ENCODE peak calls at places on chromosome 9, in seven cellular contexts. A is progenitor cell of endocrine pancreas, H is pancreas, C is HFFc6, S is upper lobe of right lung, J is tibial nerve, Q is body of pancreas. M is an unnamed sample.

GRCh38 chr9:34659592-34660253 is 2.7 kb downstream of the CCL27 start:
- DNase-seq in A (no peak), H (no peak), C (no peak), S (no peak), J (no peak), Q (peak), M (no peak)

GRCh38 chr9:96136992-96137665 is 164.8 kb downstream of the HSD17B3 start:
- DNase-seq in A (no peak), H (no peak), C (peak), S (no peak), J (peak), Q (peak), M (no peak)

GRCh38 chr9:16884952-16885513 is 14.6 kb upstream of the BNC2 start:
- DNase-seq in A (no peak), H (no peak), C (peak), S (no peak), J (no peak), Q (peak), M (no peak)

GRCh38 chr9:127035948-127036347 is 86.5 kb downstream of the ANGPTL2 start:
- DNase-seq in A (no peak), H (no peak), C (no peak), S (no peak), J (peak), Q (peak), M (no peak)

GRCh38 chr9:78133751-78134150 is 102.1 kb upstream of the CEP78 start:
- DNase-seq in A (no peak), H (no peak), C (no peak), S (no peak), J (no peak), Q (no peak), M (no peak)

GRCh38 chr9:92100237-92100911 is 14.8 kb downstream of the SPTLC1 start:
- DNase-seq in A (no peak), H (no peak), C (peak), S (no peak), J (no peak), Q (no peak), M (no peak)

GRCh38 chr9:93071464-93071863 is 13.0 kb downstream of the SUSD3 start:
- DNase-seq in A (no peak), H (no peak), C (peak), S (no peak), J (no peak), Q (no peak), M (no peak)

GRCh38 chr9:80146466-80146865 is 574.7 kb downstream of the TLE4 start:
- DNase-seq in A (no peak), H (no peak), C (no peak), S (no peak), J (no peak), Q (no peak), M (no peak)

GRCh38 chr9:113564804-113565237 is 101.3 kb downstream of the RGS3 start:
- DNase-seq in A (no peak), H (peak), C (peak), S (peak), J (no peak), Q (peak), M (no peak)

GRCh38 chr9:69157751-69158466 is 16.2 kb upstream of the TJP2 start:
- DNase-seq in A (no peak), H (no peak), C (peak), S (no peak), J (no peak), Q (no peak), M (no peak)

GRCh38 chr9:128390150-128390812 is 19.1 kb downstream of the URM1 start:
- DNase-seq in A (no peak), H (no peak), C (no peak), S (no peak), J (no peak), Q (no peak), M (no peak)

GRCh38 chr9:34559616-34560546 is 29.6 kb downstream of the CNTFR start:
- DNase-seq in A (no peak), H (no peak), C (peak), S (no peak), J (no peak), Q (peak), M (no peak)

GRCh38 chr9:13993482-13994267 is 320.3 kb downstream of the NFIB start:
- DNase-seq in A (no peak), H (no peak), C (no peak), S (no peak), J (no peak), Q (no peak), M (no peak)

GRCh38 chr9:13988944-13989343 is 325.0 kb downstream of the NFIB start:
- DNase-seq in A (no peak), H (no peak), C (no peak), S (no peak), J (no peak), Q (no peak), M (no peak)

GRCh38 chr9:13990994-13991393 is 322.9 kb downstream of the NFIB start:
- DNase-seq in A (no peak), H (no peak), C (no peak), S (no peak), J (no peak), Q (no peak), M (no peak)

GRCh38 chr9:13990336-13990735 is 323.6 kb downstream of the NFIB start:
- DNase-seq in A (no peak), H (no peak), C (no peak), S (no peak), J (no peak), Q (no peak), M (no peak)

GRCh38 chr9:13992136-13992798 is 321.7 kb downstream of the NFIB start:
- DNase-seq in A (no peak), H (no peak), C (no peak), S (no peak), J (no peak), Q (no peak), M (no peak)
- TF ChIP-seq CTCF in A (no peak), H (no peak), C (no peak), S (no peak), J (no peak), Q (no peak), M (no peak)

GRCh38 chr9:115882911-115883310 is 270.7 kb upstream of the PAPPA start:
- DNase-seq in A (no peak), H (no peak), C (peak), S (no peak), J (no peak), Q (no peak), M (no peak)

GRCh38 chr9:115879451-115879850 is 274.1 kb upstream of the PAPPA start:
- DNase-seq in A (no peak), H (no peak), C (no peak), S (no peak), J (no peak), Q (no peak), M (no peak)

GRCh38 chr9:115884846-115885245 is 268.7 kb upstream of the PAPPA start:
- DNase-seq in A (no peak), H (no peak), C (no peak), S (no peak), J (no peak), Q (no peak), M (no peak)

GRCh38 chr9:115880221-115880620 is 273.4 kb upstream of the PAPPA start:
- DNase-seq in A (no peak), H (no peak), C (no peak), S (no peak), J (no peak), Q (no peak), M (no peak)

GRCh38 chr9:115883467-115884329 is 269.9 kb upstream of the PAPPA start:
- DNase-seq in A (peak), H (peak), C (peak), S (no peak), J (no peak), Q (peak), M (no peak)
- TF ChIP-seq CTCF in A (peak), H (peak), C (peak), S (peak), J (peak), Q (peak), M (no peak)

GRCh38 chr9:74245871-74246552 is 251.1 kb upstream of the RORB start:
- DNase-seq in A (no peak), H (no peak), C (no peak), S (no peak), J (no peak), Q (no peak), M (no peak)
- TF ChIP-seq CTCF in A (no peak), H (no peak), C (no peak), S (no peak), J (no peak), Q (no peak), M (no peak)

DNA sequence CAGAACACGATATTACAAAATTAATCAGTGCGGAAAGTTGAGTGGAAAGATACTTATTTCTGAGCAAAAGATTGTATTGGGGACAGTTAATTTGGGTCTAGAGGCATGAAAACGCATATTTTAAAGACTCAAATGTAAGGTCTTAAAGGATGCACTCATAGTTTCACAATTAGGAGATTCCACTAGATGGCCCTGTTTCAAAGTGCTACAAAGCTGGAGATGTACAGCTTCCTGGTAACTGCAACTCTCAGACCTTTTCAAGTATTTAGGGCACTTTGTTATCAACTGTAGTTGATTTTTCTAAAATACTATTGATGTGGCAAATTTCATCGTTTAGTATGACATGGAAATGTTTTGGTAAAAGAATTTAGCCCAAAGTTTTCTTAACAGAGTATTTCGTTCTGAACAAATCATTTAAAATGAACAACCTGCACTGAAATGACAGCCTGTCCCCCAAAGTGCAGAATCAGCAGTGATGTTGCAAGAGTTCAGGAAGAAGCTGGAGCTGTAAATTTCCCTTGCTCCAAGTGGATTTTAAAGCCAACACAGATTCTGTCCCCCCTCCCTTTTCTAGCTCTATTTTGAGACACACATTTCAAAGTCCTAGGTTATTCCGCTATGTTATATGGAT is 16.2 kb upstream of the NDUFB6 start:
- DNase-seq in A (no peak), H (no peak), C (peak), S (no peak), J (no peak), Q (no peak), M (no peak)
- TF ChIP-seq CTCF in A (peak), H (peak), C (peak), S (peak), J (peak), Q (no peak), M (no peak)

DNA sequence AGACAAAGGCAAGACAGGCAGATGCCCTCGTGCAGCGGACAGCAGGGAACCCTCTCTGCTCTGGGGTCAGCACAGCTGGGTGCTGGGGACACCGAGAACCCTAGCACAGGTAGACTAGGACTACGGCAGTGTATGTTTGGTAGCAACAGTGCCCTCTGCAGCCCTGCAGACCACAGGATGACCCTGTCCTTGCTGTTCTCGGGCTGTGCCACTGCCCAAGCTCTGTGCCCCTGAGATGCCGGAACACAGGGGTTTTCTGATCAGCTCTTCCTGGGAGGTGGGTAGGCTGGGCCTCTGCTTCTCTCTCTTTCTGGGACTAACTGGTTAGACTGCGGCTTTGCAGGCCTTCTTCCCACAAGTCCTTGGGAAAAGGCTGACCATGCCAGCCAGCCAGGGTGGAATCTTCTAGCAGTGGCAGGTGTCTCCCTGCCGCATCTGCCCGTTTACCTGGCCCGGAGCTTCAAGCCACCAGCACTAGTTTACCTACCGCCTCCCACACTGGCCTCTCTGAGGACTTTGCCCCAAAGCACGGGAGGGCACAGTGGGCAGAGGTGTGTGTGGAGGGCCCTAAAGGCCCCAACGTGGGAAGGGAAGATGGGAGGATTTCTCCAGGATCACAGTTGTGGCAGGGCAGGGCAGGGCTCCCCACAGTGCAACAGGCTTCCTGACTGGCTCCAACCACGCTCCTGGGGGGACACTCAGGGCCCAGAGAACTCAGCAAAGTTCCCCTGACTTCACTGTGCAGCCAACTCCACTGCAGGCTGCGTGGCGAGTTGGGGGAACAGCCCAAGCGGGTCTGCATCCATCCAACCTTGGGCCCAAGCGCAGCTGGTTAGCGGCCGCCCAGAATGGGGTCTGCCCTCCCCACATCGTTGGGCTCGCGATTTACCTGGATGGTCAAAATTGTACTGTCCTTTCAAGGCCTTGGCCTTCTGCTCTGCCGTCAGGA is 1.2 kb downstream of the UCK1 start:
- DNase-seq in A (no peak), H (no peak), C (no peak), S (no peak), J (no peak), Q (no peak), M (no peak)
- TF ChIP-seq CTCF in A (no peak), H (no peak), C (no peak), S (no peak), J (no peak), Q (no peak), M (no peak)

GRCh38 chr9:22240619-22241018 is 206.0 kb upstream of the DMRTA1 start:
- DNase-seq in A (no peak), H (no peak), C (peak), S (no peak), J (no peak), Q (no peak), M (no peak)

GRCh38 chr9:22237497-22238363 is 208.9 kb upstream of the DMRTA1 start:
- DNase-seq in A (no peak), H (no peak), C (peak), S (no peak), J (no peak), Q (no peak), M (no peak)

GRCh38 chr9:22241611-22242010 is 205.0 kb upstream of the DMRTA1 start:
- DNase-seq in A (no peak), H (no peak), C (no peak), S (no peak), J (no peak), Q (no peak), M (no peak)

GRCh38 chr9:22241024-22241423 is 205.6 kb upstream of the DMRTA1 start:
- DNase-seq in A (no peak), H (no peak), C (no peak), S (no peak), J (no peak), Q (no peak), M (no peak)

DNA sequence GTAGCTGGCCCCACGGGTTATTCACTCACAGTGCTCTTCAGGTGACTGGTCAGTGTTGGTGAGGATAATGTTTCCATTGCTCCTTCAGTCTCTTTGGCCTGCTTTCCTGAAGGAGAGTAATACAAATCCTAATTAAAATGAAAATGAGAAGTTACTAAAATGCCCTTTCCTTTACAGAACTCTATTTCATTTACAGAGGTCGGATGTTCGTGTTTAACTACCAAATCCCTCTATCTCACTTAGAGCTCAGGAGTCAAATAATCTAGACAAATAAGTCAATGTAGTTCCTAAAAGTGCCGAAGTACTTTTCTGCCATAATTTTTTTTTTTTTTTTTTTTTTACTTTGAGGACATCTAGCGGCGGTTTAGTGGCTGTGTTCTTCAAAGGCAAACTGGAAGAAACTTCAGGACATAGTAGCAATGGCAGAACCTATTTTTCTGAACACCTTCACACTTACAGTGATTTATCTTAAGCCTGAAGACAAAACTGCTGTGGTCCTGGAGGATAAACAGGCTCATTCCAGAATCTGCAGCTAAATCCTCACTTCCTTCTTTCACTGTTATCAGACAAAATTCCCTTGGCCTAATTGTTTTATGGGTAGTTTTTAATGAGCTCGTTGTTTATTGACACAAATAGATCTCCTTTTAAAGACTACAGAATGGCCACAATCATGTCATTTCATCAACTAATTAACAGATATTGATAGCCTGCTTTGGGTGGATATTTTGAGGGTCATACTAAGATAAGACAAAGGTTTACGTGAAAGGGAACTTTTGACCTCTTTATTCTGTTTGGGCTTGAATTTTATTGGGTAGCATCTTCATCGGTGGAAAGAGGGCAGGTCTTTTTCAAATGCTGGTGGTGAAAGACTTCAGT is 207.6 kb upstream of the DMRTA1 start:
- DNase-seq in A (no peak), H (no peak), C (peak), S (no peak), J (no peak), Q (no peak), M (no peak)
- TF ChIP-seq CTCF in A (peak), H (peak), C (peak), S (peak), J (peak), Q (peak), M (no peak)

DNA sequence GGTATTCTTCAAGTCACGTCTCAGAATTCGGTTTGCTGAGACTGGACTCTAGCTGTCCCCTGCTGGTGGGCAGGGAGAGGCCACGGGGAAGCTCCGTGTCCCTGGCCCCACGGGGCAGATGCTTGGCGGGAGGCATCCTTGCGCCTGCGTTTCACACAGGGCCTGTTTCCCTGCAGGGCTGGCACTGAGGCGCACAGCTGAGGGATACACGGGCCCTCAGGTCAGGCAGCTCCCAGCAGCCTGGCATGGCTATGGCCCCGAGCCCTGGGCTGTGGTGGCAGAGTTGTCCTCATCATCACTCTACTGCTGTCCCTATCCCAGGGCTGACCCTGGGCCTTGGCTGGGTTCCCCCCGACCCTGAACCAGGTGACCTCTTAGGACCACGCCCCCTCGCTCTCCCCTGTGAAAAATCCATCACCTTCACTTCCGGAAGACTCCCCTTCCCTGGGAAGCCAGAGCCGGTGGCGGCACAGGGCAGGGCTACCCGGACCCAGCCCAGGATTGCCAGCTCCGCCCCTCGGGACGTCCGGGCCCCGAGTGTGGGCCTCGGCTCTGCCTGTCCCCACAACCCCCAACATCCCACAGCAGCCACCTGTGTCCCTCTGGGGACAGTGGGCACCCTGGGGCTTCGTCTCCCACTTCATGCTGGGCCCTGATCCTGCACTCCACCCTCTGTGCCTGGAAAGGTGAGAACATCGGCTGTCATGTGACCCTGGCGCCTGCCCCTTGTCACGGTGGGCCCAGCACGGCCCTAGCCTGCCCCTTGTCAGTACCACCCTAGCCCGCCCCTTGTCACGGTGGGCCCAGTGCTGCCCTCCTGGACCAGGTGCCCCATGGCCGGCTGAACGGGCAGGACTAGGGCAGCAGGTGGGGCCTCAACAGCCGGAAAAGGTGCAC is 5.0 kb downstream of the DPP7 start:
- DNase-seq in A (no peak), H (no peak), C (no peak), S (no peak), J (no peak), Q (no peak), M (no peak)
- TF ChIP-seq CTCF in A (no peak), H (no peak), C (no peak), S (no peak), J (no peak), Q (no peak), M (no peak)

GRCh38 chr9:13023498-13023897 is 248.7 kb downstream of the LURAP1L start:
- DNase-seq in A (no peak), H (no peak), C (peak), S (no peak), J (no peak), Q (no peak), M (no peak)
- TF ChIP-seq CTCF in A (no peak), H (no peak), C (no peak), S (no peak), J (no peak), Q (no peak), M (no peak)